ENCODE peak calls at places on chromosome 17, in eight cellular contexts. One of them, this sample, is unnamed.

GRCh38 chr17:79338142-79338541 is 263.5 kb downstream of the ENGASE start:
- DNase-seq in naive thymus-derived CD4-positive, alpha-beta T cell: no peak
- DNase-seq in colonic mucosa: no peak
- DNase-seq in dorsolateral prefrontal cortex: no peak
- DNase-seq in astrocyte of the cerebellum: no peak
- DNase-seq in aorta: no peak
- DNase-seq in tibial nerve: no peak
- DNase-seq in cardiac fibroblast: no peak
- DNase-seq in this sample: no peak

GRCh38 chr17:50871369-50871768 is 5.2 kb upstream of the TOB1 start:
- DNase-seq in aorta: no peak
- DNase-seq in dorsolateral prefrontal cortex: no peak
- DNase-seq in colonic mucosa: no peak
- DNase-seq in cardiac fibroblast: no peak
- DNase-seq in tibial nerve: no peak
- DNase-seq in naive thymus-derived CD4-positive, alpha-beta T cell: peak; percentile 63
- DNase-seq in astrocyte of the cerebellum: no peak
- DNase-seq in this sample: no peak

GRCh38 chr17:29722411-29723198 is 99.9 kb upstream of the CORO6 start:
- DNase-seq in naive thymus-derived CD4-positive, alpha-beta T cell: peak; percentile 80
- DNase-seq in astrocyte of the cerebellum: no peak
- DNase-seq in tibial nerve: peak; percentile 67
- DNase-seq in aorta: no peak
- DNase-seq in dorsolateral prefrontal cortex: no peak
- DNase-seq in cardiac fibroblast: peak; percentile 97
- DNase-seq in colonic mucosa: peak; percentile 46
- DNase-seq in this sample: peak; percentile 93

GRCh38 chr17:65514541-65514940 is 46.9 kb downstream of the AXIN2 start:
- DNase-seq in colonic mucosa: no peak
- DNase-seq in cardiac fibroblast: peak; percentile 56
- DNase-seq in naive thymus-derived CD4-positive, alpha-beta T cell: no peak
- DNase-seq in astrocyte of the cerebellum: no peak
- DNase-seq in tibial nerve: no peak
- DNase-seq in dorsolateral prefrontal cortex: no peak
- DNase-seq in aorta: no peak
- DNase-seq in this sample: peak; percentile 85

GRCh38 chr17:41907185-41907556 is 11.6 kb downstream of the ACLY start:
- DNase-seq in aorta: no peak
- DNase-seq in naive thymus-derived CD4-positive, alpha-beta T cell: no peak
- DNase-seq in cardiac fibroblast: peak; percentile 69
- DNase-seq in tibial nerve: no peak
- DNase-seq in dorsolateral prefrontal cortex: no peak
- DNase-seq in colonic mucosa: no peak
- DNase-seq in astrocyte of the cerebellum: peak; percentile 84
- DNase-seq in this sample: peak; percentile 91

GRCh38 chr17:49401971-49402491 is 12.7 kb downstream of the PHB1 start:
- DNase-seq in cardiac fibroblast: no peak
- DNase-seq in astrocyte of the cerebellum: no peak
- DNase-seq in aorta: peak; percentile 33
- DNase-seq in colonic mucosa: no peak
- DNase-seq in dorsolateral prefrontal cortex: no peak
- DNase-seq in naive thymus-derived CD4-positive, alpha-beta T cell: no peak
- DNase-seq in tibial nerve: no peak
- DNase-seq in this sample: no peak

GRCh38 chr17:64063766-64064224 is 43.4 kb upstream of the ICAM2 start:
- DNase-seq in colonic mucosa: peak; percentile 74
- DNase-seq in astrocyte of the cerebellum: no peak
- DNase-seq in naive thymus-derived CD4-positive, alpha-beta T cell: peak; percentile 47
- DNase-seq in tibial nerve: no peak
- DNase-seq in dorsolateral prefrontal cortex: no peak
- DNase-seq in cardiac fibroblast: peak; percentile 61
- DNase-seq in aorta: peak; percentile 87
- DNase-seq in this sample: peak; percentile 33

GRCh38 chr17:1629647-1630310 is 1.1 kb upstream of the SLC43A2 start:
- DNase-seq in colonic mucosa: peak; percentile 92
- DNase-seq in dorsolateral prefrontal cortex: no peak
- DNase-seq in tibial nerve: peak; percentile 68
- DNase-seq in aorta: peak; percentile 86
- DNase-seq in cardiac fibroblast: peak; percentile 65
- DNase-seq in naive thymus-derived CD4-positive, alpha-beta T cell: peak; percentile 67
- DNase-seq in astrocyte of the cerebellum: no peak
- DNase-seq in this sample: peak; percentile 31

GRCh38 chr17:57463103-57463885 is 207.0 kb downstream of the MSI2 start:
- DNase-seq in aorta: no peak
- DNase-seq in colonic mucosa: no peak
- DNase-seq in naive thymus-derived CD4-positive, alpha-beta T cell: no peak
- DNase-seq in dorsolateral prefrontal cortex: no peak
- DNase-seq in astrocyte of the cerebellum: no peak
- DNase-seq in tibial nerve: no peak
- DNase-seq in cardiac fibroblast: peak; percentile 60
- DNase-seq in this sample: peak; percentile 74

GRCh38 chr17:49589556-49589885 is 13.8 kb downstream of the NXPH3 start:
- DNase-seq in aorta: no peak
- DNase-seq in tibial nerve: no peak
- DNase-seq in cardiac fibroblast: no peak
- DNase-seq in colonic mucosa: no peak
- DNase-seq in astrocyte of the cerebellum: no peak
- DNase-seq in naive thymus-derived CD4-positive, alpha-beta T cell: no peak
- DNase-seq in dorsolateral prefrontal cortex: no peak
- DNase-seq in this sample: no peak

GRCh38 chr17:286571-286970 is 66.0 kb downstream of the RPH3AL start:
- DNase-seq in colonic mucosa: no peak
- DNase-seq in astrocyte of the cerebellum: no peak
- DNase-seq in dorsolateral prefrontal cortex: no peak
- DNase-seq in tibial nerve: no peak
- DNase-seq in aorta: peak; percentile 55
- DNase-seq in naive thymus-derived CD4-positive, alpha-beta T cell: no peak
- DNase-seq in cardiac fibroblast: no peak
- DNase-seq in this sample: no peak

GRCh38 chr17:2624292-2624731 is 30.9 kb downstream of the PAFAH1B1 start:
- DNase-seq in colonic mucosa: no peak
- DNase-seq in dorsolateral prefrontal cortex: no peak
- DNase-seq in aorta: no peak
- DNase-seq in cardiac fibroblast: no peak
- DNase-seq in astrocyte of the cerebellum: no peak
- DNase-seq in naive thymus-derived CD4-positive, alpha-beta T cell: no peak
- DNase-seq in tibial nerve: no peak
- DNase-seq in this sample: no peak

GRCh38 chr17:57649731-57650484 is 95.2 kb downstream of the CCDC182 start:
- DNase-seq in tibial nerve: no peak
- DNase-seq in colonic mucosa: no peak
- DNase-seq in astrocyte of the cerebellum: peak; percentile 32
- DNase-seq in naive thymus-derived CD4-positive, alpha-beta T cell: no peak
- DNase-seq in aorta: no peak
- DNase-seq in cardiac fibroblast: peak; percentile 17
- DNase-seq in dorsolateral prefrontal cortex: no peak
- DNase-seq in this sample: no peak

GRCh38 chr17:5077781-5078105 is 524 bp upstream of the ZFP3 start:
- DNase-seq in tibial nerve: no peak
- DNase-seq in dorsolateral prefrontal cortex: no peak
- DNase-seq in astrocyte of the cerebellum: no peak
- DNase-seq in cardiac fibroblast: no peak
- DNase-seq in colonic mucosa: no peak
- DNase-seq in aorta: no peak
- DNase-seq in naive thymus-derived CD4-positive, alpha-beta T cell: no peak
- DNase-seq in this sample: no peak
- H3K4me3 ChIP-seq in tibial nerve: peak overlapping the region; percentile 51
- H3K4me3 ChIP-seq in dorsolateral prefrontal cortex: peak overlapping the region; percentile 88
- H3K4me3 ChIP-seq in astrocyte of the cerebellum: peak overlapping the region; percentile 62
- H3K4me3 ChIP-seq in cardiac fibroblast: peak overlapping the region; percentile 66
- H3K4me3 ChIP-seq in colonic mucosa: peak overlapping the region; percentile 72
- H3K4me3 ChIP-seq in aorta: peak overlapping the region; percentile 50
- H3K4me3 ChIP-seq in naive thymus-derived CD4-positive, alpha-beta T cell: peak overlapping the region; percentile 81
- H3K4me3 ChIP-seq in this sample: peak overlapping the region; percentile 62

GRCh38 chr17:7438050-7438614 is 1.2 kb upstream of the FGF11 start:
- DNase-seq in dorsolateral prefrontal cortex: no peak
- DNase-seq in astrocyte of the cerebellum: no peak
- DNase-seq in aorta: peak; percentile 90
- DNase-seq in cardiac fibroblast: no peak
- DNase-seq in colonic mucosa: peak; percentile 59
- DNase-seq in tibial nerve: peak; percentile 50
- DNase-seq in naive thymus-derived CD4-positive, alpha-beta T cell: peak; percentile 71
- DNase-seq in this sample: no peak

GRCh38 chr17:7439462-7440112 is at the start of gene FGF11:
- DNase-seq in dorsolateral prefrontal cortex: no peak
- DNase-seq in astrocyte of the cerebellum: no peak
- DNase-seq in cardiac fibroblast: no peak
- DNase-seq in aorta: no peak
- DNase-seq in naive thymus-derived CD4-positive, alpha-beta T cell: no peak
- DNase-seq in tibial nerve: no peak
- DNase-seq in colonic mucosa: no peak
- DNase-seq in this sample: no peak

GRCh38 chr17:7440113-7440822 is 956 bp downstream of the FGF11 start:
- DNase-seq in cardiac fibroblast: peak; percentile 23
- DNase-seq in aorta: peak; percentile 87
- DNase-seq in naive thymus-derived CD4-positive, alpha-beta T cell: peak; percentile 42
- DNase-seq in astrocyte of the cerebellum: no peak
- DNase-seq in dorsolateral prefrontal cortex: no peak
- DNase-seq in colonic mucosa: peak; percentile 36
- DNase-seq in tibial nerve: no peak
- DNase-seq in this sample: no peak

GRCh38 chr17:7437369-7437863 is 1.9 kb upstream of the FGF11 start:
- DNase-seq in tibial nerve: no peak
- DNase-seq in cardiac fibroblast: no peak
- DNase-seq in dorsolateral prefrontal cortex: no peak
- DNase-seq in astrocyte of the cerebellum: no peak
- DNase-seq in colonic mucosa: no peak
- DNase-seq in aorta: no peak
- DNase-seq in naive thymus-derived CD4-positive, alpha-beta T cell: no peak
- DNase-seq in this sample: no peak

GRCh38 chr17:7438656-7439460 is 454 bp upstream of the FGF11 start:
- DNase-seq in cardiac fibroblast: no peak
- DNase-seq in colonic mucosa: no peak
- DNase-seq in astrocyte of the cerebellum: no peak
- DNase-seq in naive thymus-derived CD4-positive, alpha-beta T cell: no peak
- DNase-seq in aorta: no peak
- DNase-seq in dorsolateral prefrontal cortex: no peak
- DNase-seq in tibial nerve: no peak
- DNase-seq in this sample: no peak
- H3K4me3 ChIP-seq in cardiac fibroblast: peak overlapping the region; percentile 46
- H3K4me3 ChIP-seq in colonic mucosa: peak overlapping the region; percentile 26
- H3K4me3 ChIP-seq in astrocyte of the cerebellum: no peak overlapping the region
- H3K4me3 ChIP-seq in naive thymus-derived CD4-positive, alpha-beta T cell: peak overlapping the region; percentile 36
- H3K4me3 ChIP-seq in aorta: no peak overlapping the region
- H3K4me3 ChIP-seq in dorsolateral prefrontal cortex: peak overlapping the region; percentile 43
- H3K4me3 ChIP-seq in tibial nerve: peak overlapping the region; percentile 21
- H3K4me3 ChIP-seq in this sample: no peak overlapping the region

GRCh38 chr17:8675306-8675705 is 44.8 kb upstream of the MYH10 start:
- DNase-seq in astrocyte of the cerebellum: no peak
- DNase-seq in colonic mucosa: no peak
- DNase-seq in aorta: no peak
- DNase-seq in dorsolateral prefrontal cortex: no peak
- DNase-seq in naive thymus-derived CD4-positive, alpha-beta T cell: no peak
- DNase-seq in cardiac fibroblast: no peak
- DNase-seq in tibial nerve: no peak
- DNase-seq in this sample: no peak

GRCh38 chr17:8672326-8672725 is 41.8 kb upstream of the MYH10 start:
- DNase-seq in naive thymus-derived CD4-positive, alpha-beta T cell: no peak
- DNase-seq in dorsolateral prefrontal cortex: no peak
- DNase-seq in colonic mucosa: no peak
- DNase-seq in tibial nerve: no peak
- DNase-seq in astrocyte of the cerebellum: no peak
- DNase-seq in aorta: no peak
- DNase-seq in cardiac fibroblast: no peak
- DNase-seq in this sample: no peak

GRCh38 chr17:8670486-8670885 is 40.0 kb upstream of the MYH10 start:
- DNase-seq in astrocyte of the cerebellum: no peak
- DNase-seq in colonic mucosa: no peak
- DNase-seq in dorsolateral prefrontal cortex: no peak
- DNase-seq in tibial nerve: no peak
- DNase-seq in aorta: no peak
- DNase-seq in cardiac fibroblast: no peak
- DNase-seq in naive thymus-derived CD4-positive, alpha-beta T cell: no peak
- DNase-seq in this sample: no peak

GRCh38 chr17:8673621-8674020 is 43.1 kb upstream of the MYH10 start:
- DNase-seq in colonic mucosa: no peak
- DNase-seq in astrocyte of the cerebellum: no peak
- DNase-seq in aorta: no peak
- DNase-seq in naive thymus-derived CD4-positive, alpha-beta T cell: no peak
- DNase-seq in tibial nerve: no peak
- DNase-seq in cardiac fibroblast: peak; percentile 95
- DNase-seq in dorsolateral prefrontal cortex: no peak
- DNase-seq in this sample: peak; percentile 75

GRCh38 chr17:8674344-8675305 is 44.1 kb upstream of the MYH10 start:
- DNase-seq in aorta: peak; percentile 93
- DNase-seq in naive thymus-derived CD4-positive, alpha-beta T cell: no peak
- DNase-seq in tibial nerve: no peak
- DNase-seq in cardiac fibroblast: peak; percentile 83
- DNase-seq in dorsolateral prefrontal cortex: no peak
- DNase-seq in colonic mucosa: peak; percentile 24
- DNase-seq in astrocyte of the cerebellum: no peak
- DNase-seq in this sample: no peak
- H3K4me3 ChIP-seq in aorta: no peak overlapping the region
- H3K4me3 ChIP-seq in naive thymus-derived CD4-positive, alpha-beta T cell: no peak overlapping the region
- H3K4me3 ChIP-seq in tibial nerve: no peak overlapping the region
- H3K4me3 ChIP-seq in cardiac fibroblast: no peak overlapping the region
- H3K4me3 ChIP-seq in dorsolateral prefrontal cortex: no peak overlapping the region
- H3K4me3 ChIP-seq in colonic mucosa: no peak overlapping the region
- H3K4me3 ChIP-seq in astrocyte of the cerebellum: no peak overlapping the region
- H3K4me3 ChIP-seq in this sample: no peak overlapping the region

GRCh38 chr17:77404812-77405581 is 264.2 kb downstream of the SEC14L1 start:
- DNase-seq in dorsolateral prefrontal cortex: peak; percentile 66
- DNase-seq in cardiac fibroblast: peak; percentile 70
- DNase-seq in astrocyte of the cerebellum: no peak
- DNase-seq in colonic mucosa: peak; percentile 62
- DNase-seq in tibial nerve: no peak
- DNase-seq in aorta: peak; percentile 88
- DNase-seq in naive thymus-derived CD4-positive, alpha-beta T cell: peak; percentile 85
- DNase-seq in this sample: peak; percentile 79
- H3K4me3 ChIP-seq in dorsolateral prefrontal cortex: no peak overlapping the region
- H3K4me3 ChIP-seq in cardiac fibroblast: no peak overlapping the region
- H3K4me3 ChIP-seq in astrocyte of the cerebellum: no peak overlapping the region
- H3K4me3 ChIP-seq in colonic mucosa: no peak overlapping the region
- H3K4me3 ChIP-seq in tibial nerve: no peak overlapping the region
- H3K4me3 ChIP-seq in aorta: no peak overlapping the region
- H3K4me3 ChIP-seq in naive thymus-derived CD4-positive, alpha-beta T cell: peak overlapping the region; percentile 66
- H3K4me3 ChIP-seq in this sample: no peak overlapping the region

DNA sequence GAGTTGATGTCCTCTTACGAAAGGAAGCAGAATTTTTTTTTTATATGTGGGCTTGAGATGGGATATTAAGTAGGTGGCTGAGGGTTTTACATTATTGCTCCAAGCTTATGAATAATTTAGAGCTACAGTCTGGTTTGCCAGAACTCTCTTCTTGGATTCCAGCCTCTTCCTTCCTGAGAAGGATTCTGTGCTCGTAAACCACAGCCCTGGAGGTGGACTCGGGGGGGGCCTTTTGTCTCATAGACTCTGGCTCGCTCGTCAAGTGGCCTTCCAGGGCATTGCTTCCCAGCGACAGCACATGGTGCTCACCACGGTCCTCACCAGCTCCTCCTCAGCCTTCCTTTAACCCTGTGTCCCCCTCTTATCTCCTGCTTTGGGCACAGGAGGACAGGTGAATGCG is 43.1 kb downstream of the TMEM11 start:
- DNase-seq in aorta: no peak
- DNase-seq in colonic mucosa: no peak
- DNase-seq in cardiac fibroblast: no peak
- DNase-seq in astrocyte of the cerebellum: no peak
- DNase-seq in tibial nerve: no peak
- DNase-seq in naive thymus-derived CD4-positive, alpha-beta T cell: no peak
- DNase-seq in dorsolateral prefrontal cortex: no peak
- DNase-seq in this sample: no peak
- H3K4me3 ChIP-seq in aorta: no peak overlapping the region
- H3K4me3 ChIP-seq in colonic mucosa: no peak overlapping the region
- H3K4me3 ChIP-seq in cardiac fibroblast: no peak overlapping the region
- H3K4me3 ChIP-seq in astrocyte of the cerebellum: no peak overlapping the region
- H3K4me3 ChIP-seq in tibial nerve: no peak overlapping the region
- H3K4me3 ChIP-seq in naive thymus-derived CD4-positive, alpha-beta T cell: no peak overlapping the region
- H3K4me3 ChIP-seq in dorsolateral prefrontal cortex: no peak overlapping the region
- H3K4me3 ChIP-seq in this sample: no peak overlapping the region